ENCODE peak calls at places on chromosome 12, in ten cellular contexts. One of them, this sample, is unnamed. For H3K27me3 and H3K4me1, the result is how much of the 10 kb centered on the place peaks cover.

GRCh38 chr12:61808856-61809255 is 451.3 kb upstream of the USP15 start:
- DNase-seq in fibroblast of lung: no peak
- DNase-seq in transverse colon: no peak
- DNase-seq in thoracic aorta: no peak
- DNase-seq in H9: no peak
- DNase-seq in uterus: no peak
- DNase-seq in stomach: no peak
- DNase-seq in H1: no peak
- DNase-seq in suprapubic skin: no peak
- DNase-seq in adrenal gland: no peak
- DNase-seq in this sample: no peak

GRCh38 chr12:113063396-113064350 is 7.1 kb downstream of the DTX1 start:
- DNase-seq in uterus: no peak
- DNase-seq in stomach: no peak
- DNase-seq in suprapubic skin: no peak
- DNase-seq in thoracic aorta: no peak
- DNase-seq in H9: peak
- DNase-seq in transverse colon: no peak
- DNase-seq in adrenal gland: no peak
- DNase-seq in fibroblast of lung: no peak
- DNase-seq in H1: no peak
- DNase-seq in this sample: no peak

GRCh38 chr12:30847259-30847658 is 79.3 kb upstream of the TSPAN11 start:
- DNase-seq in uterus: no peak
- DNase-seq in fibroblast of lung: peak
- DNase-seq in adrenal gland: no peak
- DNase-seq in transverse colon: no peak
- DNase-seq in H9: peak
- DNase-seq in H1: no peak
- DNase-seq in suprapubic skin: no peak
- DNase-seq in stomach: no peak
- DNase-seq in thoracic aorta: no peak
- DNase-seq in this sample: no peak

GRCh38 chr12:52037248-52037861 is 13.9 kb upstream of the NR4A1 start:
- DNase-seq in fibroblast of lung: peak
- DNase-seq in H9: peak
- DNase-seq in stomach: peak
- DNase-seq in adrenal gland: peak
- DNase-seq in uterus: peak
- DNase-seq in H1: no peak
- DNase-seq in transverse colon: peak
- DNase-seq in suprapubic skin: peak
- DNase-seq in thoracic aorta: no peak
- DNase-seq in this sample: peak

GRCh38 chr12:130413909-130414308 is 76.2 kb downstream of the PIWIL1 start:
- DNase-seq in adrenal gland: no peak
- DNase-seq in fibroblast of lung: no peak
- DNase-seq in H1: no peak
- DNase-seq in uterus: no peak
- DNase-seq in H9: no peak
- DNase-seq in transverse colon: no peak
- DNase-seq in thoracic aorta: no peak
- DNase-seq in stomach: no peak
- DNase-seq in suprapubic skin: no peak
- DNase-seq in this sample: no peak

GRCh38 chr12:75638792-75639191 is 127.4 kb upstream of the KRR1 start:
- DNase-seq in suprapubic skin: no peak
- DNase-seq in thoracic aorta: no peak
- DNase-seq in adrenal gland: no peak
- DNase-seq in fibroblast of lung: no peak
- DNase-seq in H9: no peak
- DNase-seq in stomach: no peak
- DNase-seq in H1: no peak
- DNase-seq in uterus: no peak
- DNase-seq in transverse colon: no peak
- DNase-seq in this sample: no peak

GRCh38 chr12:48903982-48904411 is 21.3 kb downstream of the FKBP11 start:
- DNase-seq in transverse colon: peak
- DNase-seq in adrenal gland: peak
- DNase-seq in stomach: peak
- DNase-seq in thoracic aorta: no peak
- DNase-seq in H1: no peak
- DNase-seq in uterus: peak
- DNase-seq in suprapubic skin: peak
- DNase-seq in H9: peak
- DNase-seq in fibroblast of lung: peak
- DNase-seq in this sample: peak

GRCh38 chr12:124740691-124741137 is 123.0 kb downstream of the SCARB1 start:
- DNase-seq in suprapubic skin: no peak
- DNase-seq in stomach: peak
- DNase-seq in H9: no peak
- DNase-seq in adrenal gland: peak
- DNase-seq in fibroblast of lung: no peak
- DNase-seq in uterus: no peak
- DNase-seq in thoracic aorta: no peak
- DNase-seq in H1: no peak
- DNase-seq in transverse colon: peak
- DNase-seq in this sample: no peak

GRCh38 chr12:52245259-52245961 is 12.4 kb downstream of the KRT7 start:
- DNase-seq in H9: peak
- DNase-seq in uterus: no peak
- DNase-seq in fibroblast of lung: no peak
- DNase-seq in thoracic aorta: no peak
- DNase-seq in transverse colon: no peak
- DNase-seq in adrenal gland: no peak
- DNase-seq in H1: no peak
- DNase-seq in suprapubic skin: peak
- DNase-seq in stomach: no peak
- DNase-seq in this sample: no peak

GRCh38 chr12:109581334-109581691 is 7.7 kb downstream of the MVK start:
- DNase-seq in thoracic aorta: no peak
- DNase-seq in uterus: no peak
- DNase-seq in H9: no peak
- DNase-seq in stomach: no peak
- DNase-seq in adrenal gland: no peak
- DNase-seq in fibroblast of lung: no peak
- DNase-seq in transverse colon: no peak
- DNase-seq in suprapubic skin: no peak
- DNase-seq in H1: no peak
- DNase-seq in this sample: no peak

GRCh38 chr12:128761305-128761880 is 62.4 kb downstream of the SLC15A4 start:
- DNase-seq in suprapubic skin: no peak
- DNase-seq in H9: no peak
- DNase-seq in stomach: no peak
- DNase-seq in uterus: no peak
- DNase-seq in thoracic aorta: no peak
- DNase-seq in H1: no peak
- DNase-seq in adrenal gland: no peak
- DNase-seq in transverse colon: no peak
- DNase-seq in fibroblast of lung: no peak
- DNase-seq in this sample: no peak

GRCh38 chr12:2531371-2531770 is 263.4 kb upstream of the FKBP4 start:
- DNase-seq in adrenal gland: no peak
- DNase-seq in fibroblast of lung: no peak
- DNase-seq in H1: no peak
- DNase-seq in stomach: no peak
- DNase-seq in suprapubic skin: no peak
- DNase-seq in uterus: no peak
- DNase-seq in thoracic aorta: no peak
- DNase-seq in H9: no peak
- DNase-seq in transverse colon: no peak
- DNase-seq in this sample: no peak

GRCh38 chr12:122062832-122063690 is 15.5 kb upstream of the MLXIP start:
- DNase-seq in suprapubic skin: no peak
- DNase-seq in H9: peak
- DNase-seq in transverse colon: peak
- DNase-seq in H1: no peak
- DNase-seq in thoracic aorta: no peak
- DNase-seq in stomach: peak
- DNase-seq in adrenal gland: peak
- DNase-seq in uterus: peak
- DNase-seq in fibroblast of lung: peak
- DNase-seq in this sample: peak

GRCh38 chr12:93434305-93434704 is 7.4 kb downstream of the UBE2N start:
- DNase-seq in stomach: no peak
- DNase-seq in uterus: no peak
- DNase-seq in H1: no peak
- DNase-seq in thoracic aorta: no peak
- DNase-seq in adrenal gland: no peak
- DNase-seq in H9: no peak
- DNase-seq in fibroblast of lung: peak
- DNase-seq in transverse colon: no peak
- DNase-seq in suprapubic skin: no peak
- DNase-seq in this sample: no peak

GRCh38 chr12:53766881-53767280 is 15.1 kb upstream of the CISTR start:
- DNase-seq in thoracic aorta: no peak
- DNase-seq in stomach: no peak
- DNase-seq in H9: no peak
- DNase-seq in adrenal gland: no peak
- DNase-seq in suprapubic skin: no peak
- DNase-seq in uterus: no peak
- DNase-seq in transverse colon: no peak
- DNase-seq in fibroblast of lung: no peak
- DNase-seq in H1: no peak
- DNase-seq in this sample: no peak
- H3K27me3 ChIP-seq in thoracic aorta: under half
- H3K27me3 ChIP-seq in stomach: under half
- H3K27me3 ChIP-seq in H9: under half
- H3K27me3 ChIP-seq in adrenal gland: under half
- H3K27me3 ChIP-seq in suprapubic skin: under half
- H3K27me3 ChIP-seq in uterus: under half
- H3K27me3 ChIP-seq in transverse colon: half or more
- H3K27me3 ChIP-seq in fibroblast of lung: under half
- H3K27me3 ChIP-seq in H1: under half
- H3K27me3 ChIP-seq in this sample: under half

DNA sequence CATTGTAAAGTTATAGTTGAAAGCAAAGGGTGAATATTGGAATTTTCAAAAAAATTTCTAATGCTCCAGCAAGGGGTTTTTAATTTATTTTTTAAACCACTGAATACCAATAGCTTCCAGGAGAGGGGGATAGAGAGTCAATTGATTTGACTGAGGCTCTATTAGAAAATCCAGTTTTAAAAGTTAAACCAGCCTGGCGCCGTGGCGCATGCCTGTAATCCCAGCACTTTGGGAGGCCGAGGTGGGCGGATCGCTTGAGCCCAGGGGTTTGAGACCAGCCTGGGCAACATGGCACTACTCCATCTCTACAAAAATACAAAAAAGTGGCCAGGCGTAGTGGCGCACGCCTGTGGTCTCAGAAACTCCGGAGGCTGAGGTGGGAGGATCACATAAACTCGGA is 150.1 kb downstream of the SLC38A4 start:
- DNase-seq in thoracic aorta: no peak
- DNase-seq in H9: no peak
- DNase-seq in adrenal gland: peak
- DNase-seq in suprapubic skin: peak
- DNase-seq in stomach: no peak
- DNase-seq in transverse colon: no peak
- DNase-seq in fibroblast of lung: peak
- DNase-seq in H1: no peak
- DNase-seq in uterus: no peak
- DNase-seq in this sample: no peak
- H3K4me1 ChIP-seq in thoracic aorta: under half
- H3K4me1 ChIP-seq in H9: under half
- H3K4me1 ChIP-seq in adrenal gland: under half
- H3K4me1 ChIP-seq in suprapubic skin: under half
- H3K4me1 ChIP-seq in stomach: under half
- H3K4me1 ChIP-seq in transverse colon: under half
- H3K4me1 ChIP-seq in fibroblast of lung: under half
- H3K4me1 ChIP-seq in H1: under half
- H3K4me1 ChIP-seq in uterus: under half
- H3K4me1 ChIP-seq in this sample: under half

GRCh38 chr12:95582230-95583058 is 31.2 kb upstream of the USP44 start:
- DNase-seq in adrenal gland: no peak
- DNase-seq in H1: no peak
- DNase-seq in uterus: no peak
- DNase-seq in transverse colon: no peak
- DNase-seq in stomach: no peak
- DNase-seq in thoracic aorta: no peak
- DNase-seq in H9: no peak
- DNase-seq in fibroblast of lung: peak
- DNase-seq in suprapubic skin: no peak
- DNase-seq in this sample: no peak
- TF ChIP-seq CTCF in adrenal gland: peak
- TF ChIP-seq CTCF in H1: peak
- TF ChIP-seq CTCF in uterus: peak
- TF ChIP-seq CTCF in transverse colon: peak
- TF ChIP-seq CTCF in stomach: no peak
- TF ChIP-seq CTCF in thoracic aorta: peak
- TF ChIP-seq CTCF in H9: peak
- TF ChIP-seq CTCF in fibroblast of lung: peak
- TF ChIP-seq CTCF in suprapubic skin: peak
- TF ChIP-seq CTCF in this sample: peak

GRCh38 chr12:73361156-73361866 is 1089.1 kb downstream of the TRHDE start:
- DNase-seq in uterus: no peak
- DNase-seq in suprapubic skin: no peak
- DNase-seq in H1: no peak
- DNase-seq in adrenal gland: no peak
- DNase-seq in thoracic aorta: no peak
- DNase-seq in fibroblast of lung: no peak
- DNase-seq in H9: no peak
- DNase-seq in transverse colon: no peak
- DNase-seq in stomach: no peak
- DNase-seq in this sample: no peak
- H3K27me3 ChIP-seq in uterus: under half
- H3K27me3 ChIP-seq in suprapubic skin: under half
- H3K27me3 ChIP-seq in H1: under half
- H3K27me3 ChIP-seq in adrenal gland: under half
- H3K27me3 ChIP-seq in thoracic aorta: under half
- H3K27me3 ChIP-seq in fibroblast of lung: under half
- H3K27me3 ChIP-seq in H9: under half
- H3K27me3 ChIP-seq in transverse colon: under half
- H3K27me3 ChIP-seq in stomach: under half
- H3K27me3 ChIP-seq in this sample: under half

GRCh38 chr12:14261096-14261495 is 104.4 kb upstream of the ATF7IP start:
- DNase-seq in uterus: peak
- DNase-seq in H9: peak
- DNase-seq in transverse colon: peak
- DNase-seq in fibroblast of lung: no peak
- DNase-seq in thoracic aorta: no peak
- DNase-seq in H1: no peak
- DNase-seq in suprapubic skin: no peak
- DNase-seq in adrenal gland: no peak
- DNase-seq in stomach: no peak
- DNase-seq in this sample: no peak
- H3K4me1 ChIP-seq in uterus: under half
- H3K4me1 ChIP-seq in H9: under half
- H3K4me1 ChIP-seq in transverse colon: under half
- H3K4me1 ChIP-seq in fibroblast of lung: under half
- H3K4me1 ChIP-seq in thoracic aorta: under half
- H3K4me1 ChIP-seq in H1: under half
- H3K4me1 ChIP-seq in suprapubic skin: half or more
- H3K4me1 ChIP-seq in adrenal gland: under half
- H3K4me1 ChIP-seq in stomach: under half
- H3K4me1 ChIP-seq in this sample: under half

GRCh38 chr12:101172316-101172715 is 37.7 kb downstream of the SLC5A8 start:
- DNase-seq in adrenal gland: no peak
- DNase-seq in thoracic aorta: no peak
- DNase-seq in H1: peak
- DNase-seq in uterus: no peak
- DNase-seq in H9: peak
- DNase-seq in fibroblast of lung: no peak
- DNase-seq in stomach: no peak
- DNase-seq in suprapubic skin: no peak
- DNase-seq in transverse colon: peak
- DNase-seq in this sample: no peak
- TF ChIP-seq CTCF in adrenal gland: no peak
- TF ChIP-seq CTCF in thoracic aorta: no peak
- TF ChIP-seq CTCF in H1: peak
- TF ChIP-seq CTCF in uterus: no peak
- TF ChIP-seq CTCF in H9: peak
- TF ChIP-seq CTCF in fibroblast of lung: no peak
- TF ChIP-seq CTCF in stomach: no peak
- TF ChIP-seq CTCF in suprapubic skin: no peak
- TF ChIP-seq CTCF in transverse colon: no peak
- TF ChIP-seq CTCF in this sample: no peak

GRCh38 chr12:120061815-120062214 is 54.7 kb downstream of the RAB35 start:
- DNase-seq in thoracic aorta: no peak
- DNase-seq in H1: no peak
- DNase-seq in adrenal gland: no peak
- DNase-seq in H9: no peak
- DNase-seq in fibroblast of lung: no peak
- DNase-seq in uterus: no peak
- DNase-seq in suprapubic skin: no peak
- DNase-seq in stomach: no peak
- DNase-seq in transverse colon: no peak
- DNase-seq in this sample: no peak
- H3K27me3 ChIP-seq in thoracic aorta: under half
- H3K27me3 ChIP-seq in H1: under half
- H3K27me3 ChIP-seq in adrenal gland: under half
- H3K27me3 ChIP-seq in H9: under half
- H3K27me3 ChIP-seq in fibroblast of lung: under half
- H3K27me3 ChIP-seq in uterus: under half
- H3K27me3 ChIP-seq in suprapubic skin: under half
- H3K27me3 ChIP-seq in stomach: under half
- H3K27me3 ChIP-seq in transverse colon: under half
- H3K27me3 ChIP-seq in this sample: under half